ENCODE peak calls at places on chromosomes 7 and 10, in eight cellular contexts. One of them, this sample, is unnamed.

GRCh38 chr10:42755591-42756093 is 27.0 kb upstream of the BMS1 start:
- DNase-seq in H1: no peak
- DNase-seq in astrocyte of the spinal cord: no peak
- DNase-seq in neural progenitor cell: no peak
- DNase-seq in GM20000: no peak
- DNase-seq in colonic mucosa: no peak
- DNase-seq in choroid plexus epithelial cell: no peak
- DNase-seq in retinal pigment epithelial cell: no peak
- DNase-seq in this sample: no peak

GRCh38 chr7:99184468-99185225 is 23.3 kb downstream of the KPNA7 start:
- DNase-seq in H1: no peak
- DNase-seq in astrocyte of the spinal cord: no peak
- DNase-seq in neural progenitor cell: peak
- DNase-seq in GM20000: no peak
- DNase-seq in colonic mucosa: no peak
- DNase-seq in choroid plexus epithelial cell: no peak
- DNase-seq in retinal pigment epithelial cell: no peak
- DNase-seq in this sample: no peak

GRCh38 chr7:69982197-69982596 is 383.9 kb downstream of the AUTS2 start:
- DNase-seq in H1: no peak
- DNase-seq in astrocyte of the spinal cord: peak
- DNase-seq in neural progenitor cell: peak
- DNase-seq in GM20000: no peak
- DNase-seq in colonic mucosa: no peak
- DNase-seq in choroid plexus epithelial cell: peak
- DNase-seq in retinal pigment epithelial cell: peak
- DNase-seq in this sample: no peak

GRCh38 chr10:71990706-71991269 is 26.6 kb downstream of the CHST3 start:
- DNase-seq in H1: no peak
- DNase-seq in astrocyte of the spinal cord: no peak
- DNase-seq in neural progenitor cell: no peak
- DNase-seq in GM20000: no peak
- DNase-seq in colonic mucosa: no peak
- DNase-seq in choroid plexus epithelial cell: no peak
- DNase-seq in retinal pigment epithelial cell: no peak
- DNase-seq in this sample: no peak

GRCh38 chr7:54180796-54181195 is 361.4 kb upstream of the VSTM2A start:
- DNase-seq in H1: no peak
- DNase-seq in astrocyte of the spinal cord: no peak
- DNase-seq in neural progenitor cell: no peak
- DNase-seq in GM20000: no peak
- DNase-seq in colonic mucosa: no peak
- DNase-seq in choroid plexus epithelial cell: no peak
- DNase-seq in retinal pigment epithelial cell: no peak
- DNase-seq in this sample: no peak

GRCh38 chr10:47055386-47056382 is 144.5 kb downstream of the PTPN20 start:
- DNase-seq in H1: no peak
- DNase-seq in astrocyte of the spinal cord: no peak
- DNase-seq in neural progenitor cell: no peak
- DNase-seq in GM20000: no peak
- DNase-seq in colonic mucosa: no peak
- DNase-seq in choroid plexus epithelial cell: no peak
- DNase-seq in retinal pigment epithelial cell: no peak
- DNase-seq in this sample: no peak

GRCh38 chr7:15848362-15848761 is 161.9 kb upstream of the MEOX2 start:
- DNase-seq in H1: no peak
- DNase-seq in astrocyte of the spinal cord: no peak
- DNase-seq in neural progenitor cell: no peak
- DNase-seq in GM20000: no peak
- DNase-seq in colonic mucosa: no peak
- DNase-seq in choroid plexus epithelial cell: no peak
- DNase-seq in retinal pigment epithelial cell: no peak
- DNase-seq in this sample: no peak

GRCh38 chr7:150942591-150943452 is 35.3 kb downstream of the KCNH2 start:
- DNase-seq in H1: no peak
- DNase-seq in astrocyte of the spinal cord: no peak
- DNase-seq in neural progenitor cell: no peak
- DNase-seq in GM20000: no peak
- DNase-seq in colonic mucosa: no peak
- DNase-seq in choroid plexus epithelial cell: no peak
- DNase-seq in retinal pigment epithelial cell: no peak
- DNase-seq in this sample: no peak

GRCh38 chr10:66639351-66639750 is 286.5 kb upstream of the LRRTM3 start:
- DNase-seq in H1: no peak
- DNase-seq in astrocyte of the spinal cord: peak
- DNase-seq in neural progenitor cell: no peak
- DNase-seq in GM20000: no peak
- DNase-seq in colonic mucosa: no peak
- DNase-seq in choroid plexus epithelial cell: peak
- DNase-seq in retinal pigment epithelial cell: no peak
- DNase-seq in this sample: no peak

GRCh38 chr7:133502498-133502897 is 249.6 kb downstream of the EXOC4 start:
- DNase-seq in H1: no peak
- DNase-seq in astrocyte of the spinal cord: no peak
- DNase-seq in neural progenitor cell: no peak
- DNase-seq in GM20000: no peak
- DNase-seq in colonic mucosa: no peak
- DNase-seq in choroid plexus epithelial cell: peak
- DNase-seq in retinal pigment epithelial cell: no peak
- DNase-seq in this sample: no peak

GRCh38 chr7:131500357-131500756 is 56.1 kb downstream of the PODXL start:
- DNase-seq in H1: no peak
- DNase-seq in astrocyte of the spinal cord: no peak
- DNase-seq in neural progenitor cell: no peak
- DNase-seq in GM20000: no peak
- DNase-seq in colonic mucosa: no peak
- DNase-seq in choroid plexus epithelial cell: no peak
- DNase-seq in retinal pigment epithelial cell: no peak
- DNase-seq in this sample: no peak

GRCh38 chr10:125482108-125482507 is 200.9 kb downstream of the TEX36 start:
- DNase-seq in H1: no peak
- DNase-seq in astrocyte of the spinal cord: no peak
- DNase-seq in neural progenitor cell: no peak
- DNase-seq in GM20000: no peak
- DNase-seq in colonic mucosa: no peak
- DNase-seq in choroid plexus epithelial cell: peak
- DNase-seq in retinal pigment epithelial cell: no peak
- DNase-seq in this sample: no peak

GRCh38 chr10:118459642-118460193 is 117.6 kb upstream of the FAM204A start:
- DNase-seq in H1: peak
- DNase-seq in astrocyte of the spinal cord: peak
- DNase-seq in neural progenitor cell: peak
- DNase-seq in GM20000: peak
- DNase-seq in colonic mucosa: peak
- DNase-seq in choroid plexus epithelial cell: peak
- DNase-seq in retinal pigment epithelial cell: peak
- DNase-seq in this sample: peak

GRCh38 chr7:149420006-149420405 is 40.9 kb downstream of the ZNF777 start:
- DNase-seq in H1: no peak
- DNase-seq in astrocyte of the spinal cord: no peak
- DNase-seq in neural progenitor cell: no peak
- DNase-seq in GM20000: no peak
- DNase-seq in colonic mucosa: no peak
- DNase-seq in choroid plexus epithelial cell: no peak
- DNase-seq in retinal pigment epithelial cell: no peak
- DNase-seq in this sample: no peak

GRCh38 chr7:41885078-41885477 is 182.2 kb upstream of the INHBA start:
- DNase-seq in H1: no peak
- DNase-seq in astrocyte of the spinal cord: peak
- DNase-seq in neural progenitor cell: no peak
- DNase-seq in GM20000: no peak
- DNase-seq in colonic mucosa: no peak
- DNase-seq in choroid plexus epithelial cell: peak
- DNase-seq in retinal pigment epithelial cell: no peak
- DNase-seq in this sample: no peak

GRCh38 chr7:103952408-103952807 is 37.0 kb downstream of the RELN start:
- DNase-seq in H1: no peak
- DNase-seq in astrocyte of the spinal cord: no peak
- DNase-seq in neural progenitor cell: no peak
- DNase-seq in GM20000: no peak
- DNase-seq in colonic mucosa: no peak
- DNase-seq in choroid plexus epithelial cell: no peak
- DNase-seq in retinal pigment epithelial cell: no peak
- DNase-seq in this sample: no peak

GRCh38 chr7:1046722-1047679 is 2.7 kb downstream of the GPR146 start:
- DNase-seq in H1: no peak
- DNase-seq in astrocyte of the spinal cord: no peak
- DNase-seq in neural progenitor cell: no peak
- DNase-seq in GM20000: no peak
- DNase-seq in colonic mucosa: peak
- DNase-seq in choroid plexus epithelial cell: no peak
- DNase-seq in retinal pigment epithelial cell: no peak
- DNase-seq in this sample: no peak

GRCh38 chr10:82411416-82411815 is 536.4 kb downstream of the NRG3 start:
- DNase-seq in H1: no peak
- DNase-seq in astrocyte of the spinal cord: no peak
- DNase-seq in neural progenitor cell: no peak
- DNase-seq in GM20000: no peak
- DNase-seq in colonic mucosa: no peak
- DNase-seq in choroid plexus epithelial cell: peak
- DNase-seq in retinal pigment epithelial cell: peak
- DNase-seq in this sample: no peak

GRCh38 chr7:128755816-128756476 is 16.8 kb downstream of the CALU start:
- DNase-seq in H1: no peak
- DNase-seq in astrocyte of the spinal cord: peak
- DNase-seq in neural progenitor cell: no peak
- DNase-seq in GM20000: no peak
- DNase-seq in colonic mucosa: no peak
- DNase-seq in choroid plexus epithelial cell: peak
- DNase-seq in retinal pigment epithelial cell: no peak
- DNase-seq in this sample: no peak

GRCh38 chr7:145875267-145875666 is 241.3 kb upstream of the CNTNAP2 start:
- DNase-seq in H1: no peak
- DNase-seq in astrocyte of the spinal cord: no peak
- DNase-seq in neural progenitor cell: no peak
- DNase-seq in GM20000: no peak
- DNase-seq in colonic mucosa: no peak
- DNase-seq in choroid plexus epithelial cell: no peak
- DNase-seq in retinal pigment epithelial cell: no peak
- DNase-seq in this sample: no peak

GRCh38 chr7:132465516-132465915 is 110.8 kb downstream of the PLXNA4 start:
- DNase-seq in H1: no peak
- DNase-seq in astrocyte of the spinal cord: no peak
- DNase-seq in neural progenitor cell: no peak
- DNase-seq in GM20000: no peak
- DNase-seq in colonic mucosa: no peak
- DNase-seq in choroid plexus epithelial cell: no peak
- DNase-seq in retinal pigment epithelial cell: no peak
- DNase-seq in this sample: no peak

GRCh38 chr10:132132391-132132841 is 54.3 kb upstream of the DPYSL4 start:
- DNase-seq in H1: no peak
- DNase-seq in astrocyte of the spinal cord: no peak
- DNase-seq in neural progenitor cell: no peak
- DNase-seq in GM20000: no peak
- DNase-seq in colonic mucosa: no peak
- DNase-seq in choroid plexus epithelial cell: no peak
- DNase-seq in retinal pigment epithelial cell: no peak
- DNase-seq in this sample: no peak

GRCh38 chr7:144670251-144670650 is 165.6 kb downstream of the TPK1 start:
- DNase-seq in H1: no peak
- DNase-seq in astrocyte of the spinal cord: peak
- DNase-seq in neural progenitor cell: no peak
- DNase-seq in GM20000: no peak
- DNase-seq in colonic mucosa: no peak
- DNase-seq in choroid plexus epithelial cell: peak
- DNase-seq in retinal pigment epithelial cell: peak
- DNase-seq in this sample: no peak
- TF ChIP-seq CTCF in H1: no peak
- TF ChIP-seq CTCF in astrocyte of the spinal cord: no peak
- TF ChIP-seq CTCF in neural progenitor cell: peak
- TF ChIP-seq CTCF in GM20000: no peak
- TF ChIP-seq CTCF in colonic mucosa: no peak
- TF ChIP-seq CTCF in choroid plexus epithelial cell: peak
- TF ChIP-seq CTCF in retinal pigment epithelial cell: peak
- TF ChIP-seq CTCF in this sample: no peak

GRCh38 chr7:5274441-5274840 is 8.3 kb upstream of the SLC29A4 start:
- DNase-seq in H1: no peak
- DNase-seq in astrocyte of the spinal cord: no peak
- DNase-seq in neural progenitor cell: no peak
- DNase-seq in GM20000: no peak
- DNase-seq in colonic mucosa: no peak
- DNase-seq in choroid plexus epithelial cell: no peak
- DNase-seq in retinal pigment epithelial cell: no peak
- DNase-seq in this sample: no peak
- TF ChIP-seq CTCF in H1: no peak
- TF ChIP-seq CTCF in astrocyte of the spinal cord: no peak
- TF ChIP-seq CTCF in neural progenitor cell: no peak
- TF ChIP-seq CTCF in GM20000: no peak
- TF ChIP-seq CTCF in colonic mucosa: no peak
- TF ChIP-seq CTCF in choroid plexus epithelial cell: no peak
- TF ChIP-seq CTCF in retinal pigment epithelial cell: no peak
- TF ChIP-seq CTCF in this sample: no peak

DNA sequence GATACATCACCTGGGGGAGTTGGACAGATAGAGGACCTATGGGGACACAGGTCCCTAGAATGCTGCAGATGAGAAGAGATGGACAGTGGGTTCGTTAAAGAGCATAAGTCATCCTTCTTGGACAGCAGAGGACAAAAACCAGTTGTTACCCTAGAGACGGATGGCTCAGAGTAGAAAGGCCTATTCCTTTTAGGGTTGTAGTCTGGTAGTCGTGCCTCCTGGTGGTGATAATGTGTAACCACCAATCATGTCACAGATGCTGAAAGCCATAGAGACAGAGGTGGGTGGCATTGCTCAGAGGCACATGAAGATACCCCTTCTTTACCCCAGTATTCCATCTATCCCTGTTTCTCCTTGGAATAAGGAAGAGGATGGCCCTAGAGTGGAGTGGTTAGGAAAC is 554.6 kb downstream of the SORCS1 start:
- DNase-seq in H1: no peak
- DNase-seq in astrocyte of the spinal cord: no peak
- DNase-seq in neural progenitor cell: peak
- DNase-seq in GM20000: no peak
- DNase-seq in colonic mucosa: no peak
- DNase-seq in choroid plexus epithelial cell: peak
- DNase-seq in retinal pigment epithelial cell: no peak
- DNase-seq in this sample: no peak
- TF ChIP-seq CTCF in H1: peak
- TF ChIP-seq CTCF in astrocyte of the spinal cord: peak
- TF ChIP-seq CTCF in neural progenitor cell: peak
- TF ChIP-seq CTCF in GM20000: no peak
- TF ChIP-seq CTCF in colonic mucosa: no peak
- TF ChIP-seq CTCF in choroid plexus epithelial cell: peak
- TF ChIP-seq CTCF in retinal pigment epithelial cell: peak
- TF ChIP-seq CTCF in this sample: no peak

DNA sequence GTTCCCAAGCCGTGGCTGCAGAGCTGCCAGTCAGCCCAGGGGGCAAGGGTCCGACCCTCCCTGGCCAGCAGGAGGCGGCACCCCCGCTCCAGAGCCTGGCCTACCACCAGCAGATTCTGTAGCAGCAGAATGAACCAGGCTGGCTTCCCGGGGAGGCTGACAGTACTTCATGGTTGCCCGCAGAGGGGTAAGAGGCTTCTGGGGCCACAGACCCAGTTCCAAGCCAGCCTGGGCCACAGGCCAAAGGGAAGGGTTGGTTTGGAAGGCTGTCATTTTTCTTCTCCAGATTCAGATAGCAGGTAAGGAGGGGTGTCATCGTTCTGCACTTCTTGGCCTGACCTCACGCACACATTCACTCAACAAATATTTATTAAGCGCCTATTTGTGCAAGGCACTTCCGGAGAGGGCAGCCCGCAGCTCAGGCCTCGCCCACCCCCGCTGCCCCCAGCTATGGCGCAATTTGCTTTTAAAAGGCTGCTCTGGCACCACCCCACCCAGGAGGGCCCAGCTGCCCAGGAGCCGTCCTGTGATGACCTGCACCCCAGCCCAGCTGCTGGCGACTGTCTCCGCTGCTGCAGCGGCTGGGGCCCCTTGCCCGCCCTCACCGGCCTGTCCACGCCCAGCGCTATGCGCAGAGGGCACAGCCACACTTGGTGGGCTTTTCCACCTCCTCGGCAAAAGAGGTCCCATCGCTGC is 168.5 kb downstream of the LCOR start:
- DNase-seq in H1: no peak
- DNase-seq in astrocyte of the spinal cord: no peak
- DNase-seq in neural progenitor cell: no peak
- DNase-seq in GM20000: no peak
- DNase-seq in colonic mucosa: no peak
- DNase-seq in choroid plexus epithelial cell: no peak
- DNase-seq in retinal pigment epithelial cell: no peak
- DNase-seq in this sample: no peak
- TF ChIP-seq CTCF in H1: peak
- TF ChIP-seq CTCF in astrocyte of the spinal cord: no peak
- TF ChIP-seq CTCF in neural progenitor cell: peak
- TF ChIP-seq CTCF in GM20000: no peak
- TF ChIP-seq CTCF in colonic mucosa: no peak
- TF ChIP-seq CTCF in choroid plexus epithelial cell: no peak
- TF ChIP-seq CTCF in retinal pigment epithelial cell: peak
- TF ChIP-seq CTCF in this sample: no peak